ENCODE peak calls at places on chromosomes 13 and 19, in seven cellular contexts. V, W, R, T, Z, H and K are unnamed samples.

GRCh38 chr13:60583911-60584753 is 187.1 kb downstream of the TDRD3 start:
- DNase-seq in T (peak; percentile 26), V (no peak), R (peak; percentile 32), H (no peak), W (no peak), Z (no peak), K (no peak)

GRCh38 chr19:34350161-34350561 is 14.8 kb upstream of the GPI start:
- DNase-seq in V (no peak), T (no peak), Z (no peak), W (no peak), H (peak; percentile 14), R (no peak), K (no peak)

GRCh38 chr13:74464656-74465055 is 330.5 kb upstream of the KLF12 start:
- DNase-seq in H (no peak), W (no peak), R (no peak), T (no peak), Z (no peak), V (no peak), K (no peak)

GRCh38 chr13:112693831-112694497 is 4.1 kb downstream of the ATP11A start:
- DNase-seq in Z (peak; percentile 25), T (no peak), H (no peak), R (no peak), V (no peak), W (no peak), K (peak; percentile 48)

GRCh38 chr19:7507884-7508283 is 8.0 kb upstream of the ZNF358 start:
- DNase-seq in H (no peak), W (no peak), T (peak; percentile 94), V (peak; percentile 63), R (peak; percentile 48), Z (peak; percentile 80), K (peak; percentile 46)

GRCh38 chr19:57643734-57644133 is 10.8 kb downstream of the ZNF211 start:
- DNase-seq in T (no peak), W (no peak), R (no peak), Z (no peak), H (no peak), V (no peak), K (no peak)

GRCh38 chr13:32222046-32222676 is 93.0 kb downstream of the ZAR1L start:
- DNase-seq in R (no peak), V (no peak), W (no peak), H (no peak), Z (no peak), T (no peak), K (no peak)

GRCh38 chr19:45615795-45616708 is 14.0 kb upstream of the GPR4 start:
- DNase-seq in W (no peak), V (peak; percentile 97), Z (peak; percentile 88), R (peak; percentile 66), H (peak; percentile 80), T (peak; percentile 98), K (peak; percentile 56)

GRCh38 chr19:58243351-58243750 is 14.6 kb downstream of the ZNF544 start:
- DNase-seq in H (no peak), R (no peak), Z (no peak), T (no peak), W (no peak), V (no peak), K (no peak)

GRCh38 chr19:58021541-58022282 is 12.1 kb upstream of the ZSCAN1 start:
- DNase-seq in Z (no peak), W (peak; percentile 42), V (peak; percentile 37), H (no peak), R (peak; percentile 61), T (peak; percentile 58), K (peak; percentile 73)

GRCh38 chr13:75345191-75345590 is 136.8 kb downstream of the TBC1D4 start:
- DNase-seq in T (no peak), Z (no peak), H (no peak), W (no peak), V (no peak), R (no peak), K (no peak)

GRCh38 chr13:28423010-28423409 is 71.9 kb downstream of the FLT1 start:
- DNase-seq in Z (no peak), H (peak; percentile 54), W (no peak), R (no peak), T (no peak), V (no peak), K (no peak)

GRCh38 chr13:36057041-36057440 is 74.1 kb downstream of the DCLK1 start:
- DNase-seq in Z (no peak), H (no peak), W (no peak), V (no peak), R (no peak), T (no peak), K (no peak)

GRCh38 chr13:21150013-21150412 is 26.3 kb downstream of the SKA3 start:
- DNase-seq in R (no peak), Z (no peak), H (no peak), T (no peak), W (no peak), V (no peak), K (no peak)

GRCh38 chr13:94967183-94968039 is 255.1 kb upstream of the SOX21 start:
- DNase-seq in Z (peak; percentile 29), T (peak; percentile 25), W (no peak), H (no peak), R (no peak), V (peak; percentile 12), K (peak; percentile 2)

GRCh38 chr19:30604657-30605056 is 232.5 kb downstream of the ZNF536 start:
- DNase-seq in H (no peak), R (no peak), V (no peak), W (no peak), T (no peak), Z (no peak), K (no peak)

GRCh38 chr13:109743706-109744453 is 42.5 kb downstream of the IRS2 start:
- DNase-seq in H (no peak), Z (no peak), R (peak; percentile 24), V (no peak), T (no peak), W (no peak), K (no peak)

GRCh38 chr13:24713022-24713421 is 32.8 kb downstream of the ATP12A start:
- DNase-seq in W (no peak), R (no peak), H (no peak), Z (peak; percentile 41), T (no peak), V (no peak), K (peak; percentile 63)

GRCh38 chr19:39196320-39196719 is 444 bp upstream of the NCCRP1 start:
- DNase-seq in R (no peak), V (no peak), Z (no peak), H (no peak), W (no peak), T (no peak), K (no peak)

GRCh38 chr19:5691930-5692784 is 2.1 kb downstream of the RPL36 start:
- DNase-seq in V (no peak), R (no peak), H (no peak), T (peak; percentile 63), W (no peak), Z (no peak), K (no peak)

GRCh38 chr13:37666036-37666435 is 67.5 kb upstream of the POSTN start:
- DNase-seq in Z (no peak), W (no peak), T (no peak), V (no peak), R (no peak), H (no peak), K (no peak)

GRCh38 chr13:24452044-24452443 is 60.5 kb downstream of the PARP4 start:
- DNase-seq in V (no peak), W (no peak), H (no peak), T (no peak), R (no peak), Z (no peak), K (no peak)

DNA sequence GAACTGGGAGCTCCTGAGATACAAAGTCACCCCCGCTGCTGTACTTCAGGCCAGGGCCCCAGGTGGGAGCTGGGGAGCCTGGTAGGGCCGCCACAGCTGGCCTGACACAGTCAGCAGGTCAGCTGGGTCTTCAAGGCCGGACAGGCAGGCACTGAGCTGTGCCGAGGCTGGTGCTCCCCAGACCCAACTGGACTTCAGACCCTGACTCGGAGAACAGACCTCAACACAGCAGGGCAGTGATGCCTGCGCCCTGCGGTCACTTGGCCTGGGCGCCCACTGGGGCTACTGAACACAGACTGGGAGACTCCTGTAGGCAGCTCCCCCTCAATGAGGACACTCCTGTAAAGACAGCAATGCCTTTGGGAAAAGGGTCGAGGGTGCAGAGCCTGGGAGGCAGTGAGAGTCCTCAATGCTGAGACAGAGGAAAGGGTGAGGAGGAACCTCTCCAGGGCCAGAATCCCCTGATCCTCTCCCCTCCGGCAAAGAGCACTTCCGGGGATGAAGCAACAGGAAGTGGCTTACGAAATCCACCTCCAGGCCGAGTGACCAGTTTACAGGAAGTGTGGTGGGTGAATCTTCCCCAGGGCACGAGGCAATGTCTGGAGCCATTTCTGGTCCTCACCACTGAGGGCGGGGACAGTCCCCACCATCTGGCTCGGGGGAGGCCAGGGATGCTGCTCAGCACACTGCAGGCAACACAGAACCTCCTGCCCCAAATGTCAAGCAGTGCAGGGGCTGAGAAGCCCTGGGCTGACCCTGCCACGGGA is 40.8 kb upstream of the ISYNA1 start:
- DNase-seq in V (peak; percentile 45), Z (peak; percentile 70), H (peak; percentile 84), W (peak; percentile 64), R (peak; percentile 78), T (peak; percentile 69), K (peak; percentile 30)
- H3K4me1 ChIP-seq in V (peaks cover 56% of the 10 kb centered on the region), Z (peaks cover 81% of the 10 kb centered on the region), H (peaks cover 2% of the 10 kb centered on the region), W (peaks cover 32% of the 10 kb centered on the region), R (no peaks in the 10 kb centered on the region), T (peaks cover 42% of the 10 kb centered on the region), K (peaks cover 25% of the 10 kb centered on the region)

DNA sequence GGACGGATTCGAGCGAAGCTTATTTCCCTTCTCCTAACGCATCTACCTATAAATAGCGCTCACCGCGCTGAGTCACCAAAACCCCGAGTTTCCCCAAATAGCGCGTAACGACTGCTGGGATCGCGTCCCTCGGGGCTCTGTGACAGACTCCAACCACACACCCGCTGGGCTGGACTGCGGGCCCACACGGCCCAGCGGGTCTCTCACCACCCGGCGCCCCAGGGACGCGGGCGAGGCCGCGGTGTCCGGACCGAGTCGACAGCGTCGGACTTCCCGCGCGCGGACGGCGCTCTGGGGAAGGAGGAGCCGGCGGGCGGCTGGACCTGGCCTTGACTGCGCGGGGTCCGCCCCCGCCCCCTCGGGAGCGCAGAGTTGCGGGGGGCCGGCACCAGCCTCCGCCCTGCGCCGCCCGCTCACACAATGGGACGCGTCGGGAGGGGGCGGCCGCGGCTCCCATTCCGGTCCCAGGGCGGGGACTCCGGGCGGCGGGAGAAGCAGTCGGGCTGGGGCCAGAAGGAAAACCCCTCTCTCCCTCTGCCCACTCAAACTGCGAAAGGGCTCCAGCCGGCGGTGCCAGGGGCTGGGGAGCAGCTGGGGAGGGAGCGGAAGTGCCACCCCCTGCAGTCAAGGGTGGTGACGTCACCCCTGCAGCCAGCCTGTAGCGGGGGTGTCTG is 108.8 kb downstream of the KCNRG start:
- DNase-seq in V (peak; percentile 79), Z (peak; percentile 79), H (no peak), W (peak; percentile 96), T (no peak), R (peak; percentile 72), K (peak; percentile 96)
- TF ChIP-seq POLR2A in V (peak; percentile 93), Z (peak; percentile 79), H (peak; percentile 95), W (peak; percentile 60), T (peak; percentile 78), R (peak; percentile 78), K (peak; percentile 48)

DNA sequence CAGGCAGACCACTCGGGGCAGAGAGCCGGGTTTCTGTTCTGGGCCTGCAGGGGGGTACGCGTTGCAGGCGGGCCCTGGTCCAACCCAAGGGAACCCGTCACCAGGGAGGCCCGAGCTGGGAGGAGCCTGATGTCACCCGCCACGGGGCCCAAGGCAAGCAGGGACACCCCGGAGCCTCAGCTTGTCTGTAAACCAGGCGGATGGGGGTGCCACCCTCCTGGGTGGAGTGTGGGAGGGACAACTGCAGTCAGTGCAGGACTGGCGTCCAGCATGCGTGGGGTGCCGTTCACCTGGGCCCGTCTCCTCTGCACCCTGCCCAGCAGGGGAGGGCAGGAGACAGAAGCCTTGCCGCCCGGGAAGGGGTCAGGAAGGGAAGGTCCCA is 7.0 kb downstream of the CACTIN start:
- DNase-seq in H (no peak), V (no peak), Z (no peak), T (no peak), R (no peak), W (no peak), K (no peak)
- H3K4me1 ChIP-seq in H (no peaks in the 10 kb centered on the region), V (peaks cover 8% of the 10 kb centered on the region), Z (peaks cover 27% of the 10 kb centered on the region), T (peaks cover 4% of the 10 kb centered on the region), R (no peaks in the 10 kb centered on the region), W (no peaks in the 10 kb centered on the region), K (peaks cover 5% of the 10 kb centered on the region)

GRCh38 chr19:46746281-46746965 is at the start of gene STRN4:
- DNase-seq in W (no peak), H (no peak), T (peak; percentile 94), R (peak; percentile 57), Z (peak; percentile 67), V (no peak), K (peak; percentile 43)
- TF ChIP-seq POLR2A in W (no peak), H (peak; percentile 61), T (no peak), R (peak; percentile 37), Z (no peak), V (no peak), K (peak; percentile 44)